ENCODE peak calls at places on chromosomes 2 and 18, in five cellular contexts. M is HCT116, D is H1, R is K562, B is SK-N-SH. A is an unnamed sample.
A peak's percentile ranks its signal among the peaks of the same experiment; 100 is the strongest.

GRCh38 chr2:242056785-242057184 is 187.3 kb downstream of the RTP5 start:
- DNase-seq in D (no peak), R (no peak), M (no peak), B (no peak), A (no peak)

GRCh38 chr2:213246665-213247281 is 37.5 kb upstream of the SPAG16 start:
- DNase-seq in B (peak; percentile 11), M (peak; percentile 47), R (peak; percentile 7), D (no peak), A (no peak)

GRCh38 chr18:60372598-60372997 is at the start of gene MC4R:
- DNase-seq in D (no peak), R (no peak), M (peak; percentile 48), B (peak; percentile 77), A (no peak)

GRCh38 chr2:172599917-172600316 is 44.0 kb downstream of the PDK1 start:
- DNase-seq in M (no peak), B (no peak), D (no peak), R (no peak), A (no peak)

GRCh38 chr2:104434363-104434792 is 419.5 kb upstream of the POU3F3 start:
- DNase-seq in B (peak; percentile 54), M (no peak), D (peak; percentile 43), R (no peak), A (no peak)

GRCh38 chr2:53210538-53210937 is 557.1 kb upstream of the CHAC2 start:
- DNase-seq in B (no peak), R (no peak), M (peak; percentile 10), D (no peak), A (no peak)

GRCh38 chr2:119827866-119828507 is 68.3 kb downstream of the PTPN4 start:
- DNase-seq in R (no peak), M (no peak), B (no peak), D (no peak), A (no peak)

GRCh38 chr2:122866095-122866494 is 1110.6 kb downstream of the TSN start:
- DNase-seq in M (no peak), D (no peak), R (no peak), B (no peak), A (no peak)

GRCh38 chr18:3874593-3874992 is 424.6 kb downstream of the TGIF1 start:
- DNase-seq in D (no peak), M (no peak), R (no peak), B (no peak), A (no peak)

GRCh38 chr18:3703732-3704176 is 253.8 kb downstream of the TGIF1 start:
- DNase-seq in D (no peak), M (peak; percentile 48), B (peak; percentile 57), R (peak; percentile 79), A (peak; percentile 45)

GRCh38 chr2:38021589-38021988 is 54.4 kb downstream of the CYP1B1 start:
- DNase-seq in M (no peak), R (no peak), B (no peak), D (no peak), A (no peak)

GRCh38 chr2:150624001-150624401 is 136.5 kb upstream of the RND3 start:
- DNase-seq in B (peak; percentile 15), R (no peak), M (no peak), D (no peak), A (no peak)

GRCh38 chr2:234528410-234529150 is 31.7 kb upstream of the ARL4C start:
- DNase-seq in M (no peak), R (no peak), D (no peak), B (no peak), A (no peak)

GRCh38 chr2:15939556-15939853 is 845 bp upstream of the MYCN start:
- DNase-seq in R (peak; percentile 59), D (no peak), B (peak; percentile 88), M (peak; percentile 40), A (no peak)

GRCh38 chr2:219082332-219082958 is 21.7 kb upstream of the IHH start:
- DNase-seq in D (no peak), R (no peak), M (no peak), B (no peak), A (no peak)

GRCh38 chr2:205858781-205859478 is 176.6 kb downstream of the NRP2 start:
- DNase-seq in M (no peak), D (no peak), R (no peak), B (no peak), A (no peak)

GRCh38 chr2:39128919-39129391 is 8.1 kb upstream of the SOS1 start:
- DNase-seq in D (no peak), B (no peak), R (no peak), M (no peak), A (no peak)

GRCh38 chr18:62811674-62812073 is 96.3 kb downstream of the PHLPP1 start:
- DNase-seq in D (no peak), R (no peak), M (no peak), B (no peak), A (no peak)

GRCh38 chr2:236179653-236180500 is 11.7 kb upstream of the GBX2 start:
- DNase-seq in B (peak; percentile 30), M (no peak), R (no peak), D (no peak), A (peak; percentile 64)

GRCh38 chr18:13574355-13574754 is 152.0 kb downstream of the FAM210A start:
- DNase-seq in R (no peak), M (no peak), D (no peak), B (no peak), A (no peak)

GRCh38 chr2:57759131-57759530 is 287.5 kb upstream of the VRK2 start:
- DNase-seq in D (no peak), M (no peak), B (no peak), R (no peak), A (no peak)

GRCh38 chr2:176080540-176081355 is 3.0 kb downstream of the EVX2 start:
- DNase-seq in R (no peak), B (peak; percentile 43), M (no peak), D (no peak), A (no peak)

GRCh38 chr2:107687087-107687486 is 139.6 kb upstream of the RGPD4 start:
- DNase-seq in R (no peak), B (no peak), D (no peak), M (no peak), A (no peak)

GRCh38 chr2:45242161-45242741 is 233.0 kb upstream of the SIX2 start:
- DNase-seq in M (no peak), B (no peak), D (no peak), R (no peak), A (no peak)

GRCh38 chr2:10395893-10396292 is 52.2 kb downstream of the ODC1 start:
- DNase-seq in B (no peak), R (no peak), M (no peak), D (no peak), A (no peak)

GRCh38 chr2:53877556-53877955 is 17.8 kb upstream of the GPR75 start:
- DNase-seq in R (no peak), M (no peak), D (no peak), B (no peak), A (no peak)

GRCh38 chr2:136130511-136130910 is 12.6 kb upstream of the CXCR4 start:
- DNase-seq in D (no peak), R (no peak), M (no peak), B (no peak), A (no peak)

GRCh38 chr2:186919272-186919671 is 70.3 kb upstream of the ZSWIM2 start:
- DNase-seq in D (no peak), R (no peak), B (no peak), M (peak; percentile 7), A (no peak)

GRCh38 chr2:226915846-226916360 is 80.0 kb downstream of the RHBDD1 start:
- DNase-seq in B (no peak), D (no peak), R (no peak), M (no peak), A (no peak)

GRCh38 chr2:128389521-128389920 is 70.9 kb upstream of the HS6ST1 start:
- DNase-seq in M (no peak), D (no peak), B (no peak), R (no peak), A (no peak)

GRCh38 chr2:24971300-24971549 is 530 bp downstream of the DNAJC27 start:
- DNase-seq in B (no peak), M (no peak), D (no peak), R (no peak), A (no peak)

GRCh38 chr2:77016481-77016880 is 505.7 kb downstream of the LRRTM4 start:
- DNase-seq in M (no peak), B (no peak), R (no peak), D (no peak), A (no peak)

GRCh38 chr18:48418409-48419267 is 9.5 kb upstream of the ZBTB7C start:
- DNase-seq in D (no peak), R (no peak), B (no peak), M (no peak), A (no peak)
- TF ChIP-seq SIN3A in D (no peak), R (no peak), B (no peak), M (no peak), A (no peak)

DNA sequence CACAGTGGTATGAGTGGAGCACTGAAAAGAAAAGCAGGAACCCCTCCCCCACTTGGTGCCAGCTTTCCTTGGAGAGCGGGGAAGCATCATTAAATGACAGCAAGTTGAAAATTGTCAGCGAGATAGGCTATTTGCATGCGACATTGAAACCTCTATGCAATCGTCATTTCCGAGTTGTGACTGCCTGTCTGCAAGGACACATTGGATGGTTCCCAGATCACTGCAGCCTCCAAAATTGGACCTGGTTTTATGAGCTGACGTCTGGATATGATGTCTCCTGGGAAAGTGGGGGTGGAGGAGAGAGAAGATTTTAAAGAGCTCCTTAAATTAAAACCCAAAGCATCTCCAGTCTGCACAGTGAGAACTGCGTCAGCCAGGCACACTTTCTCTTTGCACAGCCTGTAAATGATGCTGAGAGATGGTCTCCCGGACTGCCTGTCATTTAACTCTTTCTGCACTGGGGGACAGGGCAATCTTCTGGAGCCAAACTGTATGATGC is 57.8 kb upstream of the KIF5C start:
- DNase-seq in M (no peak), B (peak; percentile 45), R (no peak), D (no peak), A (no peak)
- H3K4me3 ChIP-seq in M (no peak overlapping the region), B (peak overlapping the region; percentile 42), R (no peak overlapping the region), D (no peak overlapping the region), A (peak overlapping the region; percentile 11)

DNA sequence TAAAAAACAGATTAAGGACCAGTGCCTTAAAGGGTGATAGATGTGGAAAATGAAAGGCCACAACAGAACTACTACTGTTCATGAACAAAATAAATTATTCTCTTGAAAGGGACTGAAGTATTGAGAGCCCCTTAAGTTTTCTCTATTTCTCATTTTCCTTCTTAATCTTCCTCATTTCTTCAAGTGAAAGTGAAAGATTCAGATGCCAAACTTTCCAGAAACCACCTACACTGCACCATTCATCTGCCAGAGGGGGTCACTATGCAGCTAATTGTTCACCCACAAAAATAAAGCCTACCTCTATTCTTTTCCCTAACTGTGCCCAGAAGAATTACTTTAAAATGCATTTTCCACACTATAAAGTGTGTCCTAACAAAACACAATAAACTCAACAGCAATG is 140.1 kb downstream of the NR4A2 start:
- DNase-seq in D (no peak), M (no peak), B (no peak), R (no peak), A (no peak)
- TF ChIP-seq SIN3A in D (no peak), M (no peak), B (no peak), R (no peak), A (no peak)

GRCh38 chr2:169571571-169571970 is 2.1 kb downstream of the FASTKD1 start:
- DNase-seq in D (no peak), R (no peak), M (no peak), B (no peak), A (no peak)

GRCh38 chr2:169573160-169573973 is at the start of gene FASTKD1:
- DNase-seq in R (peak; percentile 83), B (peak; percentile 93), M (peak; percentile 82), D (peak; percentile 68), A (peak; percentile 77)

GRCh38 chr2:169572189-169572588 is 1.5 kb downstream of the FASTKD1 start:
- DNase-seq in B (no peak), M (no peak), D (no peak), R (no peak), A (no peak)

GRCh38 chr2:169572821-169573159 is 875 bp downstream of the FASTKD1 start:
- DNase-seq in M (no peak), D (no peak), B (no peak), R (no peak), A (no peak)

GRCh38 chr2:169569948-169570347 is 3.7 kb downstream of the FASTKD1 start:
- DNase-seq in B (no peak), D (no peak), R (no peak), M (no peak), A (no peak)
- H3K4me3 ChIP-seq in B (no peak overlapping the region), D (no peak overlapping the region), R (no peak overlapping the region), M (no peak overlapping the region), A (no peak overlapping the region)